ENCODE peak calls at places on chromosomes 12 and 14, in six cellular contexts. Z is heart left ventricle, A is testis, D is body of pancreas, S is adrenal gland, O is HCT116. U is an unnamed sample.

GRCh38 chr14:91310620-91311283 is 66.2 kb upstream of the GPR68 start:
- DNase-seq in Z (no peak), A (no peak), D (no peak), S (no peak), O (no peak), U (no peak)

GRCh38 chr12:114241973-114242434 is 163.9 kb downstream of the TBX5 start:
- DNase-seq in Z (no peak), A (peak), D (no peak), S (no peak), O (peak), U (no peak)

GRCh38 chr12:78885466-78885865 is 20.9 kb downstream of the SYT1 start:
- DNase-seq in Z (no peak), A (no peak), D (no peak), S (no peak), O (no peak), U (no peak)

GRCh38 chr12:47964102-47964723 is 817 bp downstream of the TMEM106C start:
- DNase-seq in Z (no peak), A (peak), D (peak), S (peak), O (no peak), U (peak)

GRCh38 chr12:116599285-116600122 is 40.3 kb downstream of the MAP1LC3B2 start:
- DNase-seq in Z (peak), A (peak), D (peak), S (peak), O (peak), U (peak)

GRCh38 chr12:8849785-8850184 is 27.4 kb downstream of the A2ML1 start:
- DNase-seq in Z (no peak), A (no peak), D (no peak), S (no peak), O (no peak), U (no peak)

GRCh38 chr14:48672506-48672905 is 913.7 kb downstream of the RPS29 start:
- DNase-seq in Z (no peak), A (no peak), D (no peak), S (no peak), O (no peak), U (no peak)

GRCh38 chr14:48275301-48275700 is 599.9 kb upstream of the MDGA2 start:
- DNase-seq in Z (no peak), A (no peak), D (no peak), S (no peak), O (no peak), U (no peak)

GRCh38 chr12:109818900-109819500 is 14.2 kb downstream of the TRPV4 start:
- DNase-seq in Z (no peak), A (no peak), D (no peak), S (no peak), O (no peak), U (no peak)

GRCh38 chr14:61111145-61112130 is 130.4 kb downstream of the SLC38A6 start:
- DNase-seq in Z (no peak), A (no peak), D (no peak), S (no peak), O (no peak), U (no peak)

GRCh38 chr12:63944586-63945228 is 100.2 kb downstream of the SRGAP1 start:
- DNase-seq in Z (no peak), A (no peak), D (no peak), S (no peak), O (no peak), U (no peak)

GRCh38 chr12:109446869-109447268 is 30.2 kb downstream of the KCTD10 start:
- DNase-seq in Z (no peak), A (no peak), D (no peak), S (no peak), O (no peak), U (no peak)

GRCh38 chr14:58876613-58877012 is 238.9 kb downstream of the DACT1 start:
- DNase-seq in Z (no peak), A (no peak), D (no peak), S (no peak), O (no peak), U (no peak)

GRCh38 chr14:99229654-99230215 is 42.3 kb downstream of the BCL11B start:
- DNase-seq in Z (no peak), A (no peak), D (no peak), S (no peak), O (no peak), U (no peak)

GRCh38 chr12:83945871-83946270 is 966.7 kb downstream of the SLC6A15 start:
- DNase-seq in Z (no peak), A (no peak), D (no peak), S (no peak), O (peak), U (no peak)

GRCh38 chr14:36091096-36091495 is 85.4 kb downstream of the PTCSC3 start:
- DNase-seq in Z (no peak), A (no peak), D (peak), S (no peak), O (peak), U (peak)

GRCh38 chr12:105253882-105254513 is 18.0 kb upstream of the APPL2 start:
- DNase-seq in Z (no peak), A (no peak), D (no peak), S (peak), O (no peak), U (no peak)

GRCh38 chr12:6067152-6067916 is 57.1 kb downstream of the VWF start:
- DNase-seq in Z (no peak), A (peak), D (no peak), S (peak), O (peak), U (peak)

GRCh38 chr14:69040343-69040742 is 61.2 kb upstream of the ACTN1 start:
- DNase-seq in Z (no peak), A (no peak), D (no peak), S (no peak), O (no peak), U (no peak)

GRCh38 chr12:93712204-93712603 is 35.0 kb downstream of the CRADD start:
- DNase-seq in Z (no peak), A (no peak), D (no peak), S (no peak), O (no peak), U (no peak)

GRCh38 chr12:88958961-88959360 is 378.7 kb upstream of the KITLG start:
- DNase-seq in Z (no peak), A (no peak), D (no peak), S (no peak), O (no peak), U (no peak)

GRCh38 chr12:114692558-114693531 is 8.9 kb upstream of the TBX3 start:
- DNase-seq in Z (no peak), A (no peak), D (no peak), S (peak), O (no peak), U (no peak)

GRCh38 chr14:31025335-31026075 is at the start of gene AP4S1:
- DNase-seq in Z (peak), A (peak), D (peak), S (peak), O (no peak), U (peak)

GRCh38 chr14:103109789-103110415 is 13.4 kb upstream of the TNFAIP2 start:
- DNase-seq in Z (no peak), A (no peak), D (peak), S (peak), O (peak), U (no peak)
- H3K27ac ChIP-seq in Z (peak), A (no peak), D (peak), S (peak), O (peak), U (peak)

DNA sequence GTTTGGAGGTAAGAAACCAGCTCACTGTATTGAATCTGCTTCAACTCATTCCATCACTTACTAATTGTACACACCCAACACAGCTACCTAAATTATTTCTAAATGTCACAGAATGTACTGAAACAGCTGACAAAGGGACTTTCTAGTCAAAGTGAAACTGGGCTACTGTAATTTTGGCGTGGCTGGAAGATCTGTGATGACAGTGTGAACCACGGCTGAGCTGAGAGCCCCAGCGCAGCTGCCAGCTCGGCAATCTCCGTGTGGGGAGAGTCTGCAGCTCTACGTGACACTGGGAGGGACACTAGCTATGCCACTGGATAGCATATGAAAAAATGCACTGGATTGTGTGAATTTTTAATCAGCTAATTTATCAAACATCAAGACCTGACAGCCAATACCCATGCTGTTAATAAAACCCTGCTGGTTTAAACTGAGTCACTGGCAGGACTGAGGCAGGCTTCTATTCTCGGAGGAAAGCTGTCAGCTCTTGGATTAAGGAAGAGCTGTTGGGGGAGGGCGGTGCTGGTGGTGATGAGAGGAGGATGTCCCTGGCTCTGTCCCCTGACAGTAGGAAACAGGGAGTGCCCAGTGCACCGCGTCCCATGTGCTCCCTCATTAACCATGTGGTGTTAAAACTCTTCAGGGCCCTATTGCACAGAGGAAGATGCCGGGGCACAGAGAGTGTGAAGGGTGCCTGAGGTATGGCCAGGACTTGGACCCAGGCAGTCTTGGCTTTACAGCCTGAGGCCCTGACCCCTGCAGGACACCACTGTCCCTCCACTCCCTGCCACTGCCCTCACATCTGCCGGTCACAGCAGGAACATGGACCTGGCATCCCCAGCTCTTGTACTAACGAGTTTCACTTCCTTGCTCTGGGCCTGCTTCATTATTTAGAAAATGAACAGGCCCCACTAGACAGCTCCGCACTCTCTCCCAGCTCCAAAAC is 13.3 kb downstream of the SLC15A4 start:
- DNase-seq in Z (peak), A (peak), D (peak), S (no peak), O (no peak), U (peak)
- H3K4me3 ChIP-seq in Z (peak), A (no peak), D (no peak), S (no peak), O (no peak), U (no peak)

GRCh38 chr12:11762723-11763326 is 113.4 kb downstream of the ETV6 start:
- DNase-seq in Z (no peak), A (no peak), D (no peak), S (no peak), O (no peak), U (no peak)
- TF ChIP-seq POLR2A in Z (no peak), A (no peak), D (no peak), S (no peak), O (no peak), U (no peak)

GRCh38 chr14:26286806-26287205 is 311.0 kb downstream of the NOVA1 start:
- DNase-seq in Z (no peak), A (no peak), D (no peak), S (no peak), O (no peak), U (no peak)
- H3K27ac ChIP-seq in Z (no peak), A (peak), D (no peak), S (no peak), O (no peak), U (no peak)

GRCh38 chr14:93113678-93114067 is 2.1 kb downstream of the ITPK1 start:
- DNase-seq in Z (no peak), A (no peak), D (no peak), S (no peak), O (no peak), U (no peak)

GRCh38 chr14:93114068-93114710 is 1.5 kb downstream of the ITPK1 start:
- DNase-seq in Z (no peak), A (no peak), D (peak), S (peak), O (no peak), U (no peak)

GRCh38 chr14:93110856-93111419 is 4.8 kb downstream of the ITPK1 start:
- DNase-seq in Z (no peak), A (no peak), D (no peak), S (no peak), O (no peak), U (no peak)

GRCh38 chr14:93114713-93115068 is 1.0 kb downstream of the ITPK1 start:
- DNase-seq in Z (peak), A (no peak), D (peak), S (peak), O (no peak), U (peak)

DNA sequence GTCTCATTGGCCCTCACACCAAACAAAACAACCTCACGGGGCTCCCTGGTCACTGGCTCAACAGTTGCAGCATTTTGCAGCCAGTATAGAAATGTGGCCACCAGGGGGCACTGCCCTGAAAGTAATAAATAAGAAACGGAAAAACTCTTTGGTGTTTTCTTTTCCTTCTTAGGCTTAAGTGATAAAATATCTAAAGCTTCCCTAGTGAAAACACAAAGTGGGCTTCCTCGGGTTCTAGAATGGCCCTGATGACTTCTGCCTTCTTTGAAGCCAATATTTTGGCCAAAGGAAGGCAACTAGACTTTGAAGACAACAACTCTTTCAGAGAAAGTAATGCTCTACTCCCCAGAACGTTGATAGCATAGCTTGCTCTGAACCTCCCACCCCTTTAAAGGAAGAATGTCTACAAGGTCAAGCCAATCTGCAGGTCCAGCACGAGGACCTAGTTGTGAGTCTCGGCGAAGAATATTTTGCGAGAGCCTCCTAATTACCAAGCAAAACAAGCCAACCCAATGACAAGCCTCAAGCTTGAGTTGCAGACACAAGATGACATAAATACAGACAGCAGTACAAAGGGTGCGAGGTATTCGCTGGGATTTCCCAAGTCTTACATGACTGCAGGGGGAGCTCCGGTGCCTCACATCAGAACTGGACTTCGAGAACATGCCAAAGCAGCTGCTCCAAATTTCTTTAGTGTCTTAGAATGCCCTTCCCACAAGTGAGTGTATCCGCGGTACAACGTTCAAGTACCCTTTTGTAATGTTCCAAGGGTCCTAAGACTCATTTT is 2.6 kb downstream of the ITPK1 start:
- DNase-seq in Z (peak), A (peak), D (peak), S (peak), O (peak), U (peak)
- H3K4me3 ChIP-seq in Z (peak), A (peak), D (no peak), S (peak), O (peak), U (no peak)

GRCh38 chr12:76879710-76880025 is 849 bp upstream of the CSRP2 start:
- DNase-seq in Z (no peak), A (no peak), D (no peak), S (peak), O (no peak), U (no peak)

GRCh38 chr12:76880156-76881023 is 1.6 kb upstream of the CSRP2 start:
- DNase-seq in Z (no peak), A (no peak), D (no peak), S (no peak), O (no peak), U (no peak)

GRCh38 chr12:76878045-76878898 is 547 bp downstream of the CSRP2 start:
- DNase-seq in Z (no peak), A (no peak), D (peak), S (peak), O (peak), U (peak)

GRCh38 chr12:76881152-76881551 is 2.3 kb upstream of the CSRP2 start:
- DNase-seq in Z (no peak), A (no peak), D (no peak), S (no peak), O (no peak), U (no peak)

GRCh38 chr12:76878899-76879709 is at the start of gene CSRP2:
- DNase-seq in Z (peak), A (peak), D (peak), S (peak), O (peak), U (peak)
- TF ChIP-seq POLR2A in Z (no peak), A (no peak), D (peak), S (peak), O (peak), U (peak)

GRCh38 chr12:111699-112591 is 45.4 kb downstream of the IQSEC3 start:
- DNase-seq in Z (no peak), A (no peak), D (no peak), S (no peak), O (no peak), U (no peak)
- H3K27ac ChIP-seq in Z (no peak), A (no peak), D (no peak), S (no peak), O (no peak), U (no peak)

U was measured in right lobe of liver.